ENCODE peak calls at places on chromosomes 2 and 18, in ten cellular contexts. T is ELR, H is T follicular helper cell, Y is EH, D is T-helper 22 cell, X is RPMI8226, P is anterior cingulate cortex, M is GM23248, K is NCI-H82, V is posterior cingulate gyrus. W is an unnamed sample.
A peak's percentile ranks its signal among the peaks of the same experiment; 100 is the strongest.

GRCh38 chr2:45302011-45302325 is 292.7 kb upstream of the SIX2 start:
- DNase-seq in H (no peak), Y (no peak), P (no peak), M (no peak), K (no peak), V (no peak), X (no peak), T (no peak), D (no peak), W (no peak)

GRCh38 chr2:203018181-203018580 is 3.5 kb downstream of the NBEAL1 start:
- DNase-seq in Y (peak; percentile 25), P (no peak), T (peak; percentile 27), K (no peak), M (peak; percentile 41), D (no peak), V (no peak), X (no peak), H (no peak), W (no peak)

GRCh38 chr2:2698182-2699116 is 367.4 kb upstream of the MYT1L start:
- DNase-seq in X (peak; percentile 63), V (no peak), H (no peak), Y (no peak), M (peak; percentile 9), D (no peak), K (peak; percentile 59), T (peak; percentile 1), P (no peak), W (no peak)

GRCh38 chr18:63883617-63884016 is 3.9 kb upstream of the SERPINB2 start:
- DNase-seq in T (peak; percentile 29), Y (no peak), M (peak; percentile 23), V (no peak), H (no peak), D (no peak), K (no peak), P (no peak), X (no peak), W (no peak)

GRCh38 chr2:203105996-203106395 is 91.3 kb downstream of the NBEAL1 start:
- DNase-seq in M (no peak), P (no peak), Y (no peak), D (no peak), T (no peak), H (no peak), V (no peak), K (no peak), X (no peak), W (no peak)

GRCh38 chr2:26979761-26980160 is 9.3 kb downstream of the MAPRE3 start:
- DNase-seq in H (no peak), D (no peak), T (no peak), X (no peak), Y (peak; percentile 20), V (no peak), K (no peak), M (peak; percentile 61), P (no peak), W (no peak)

GRCh38 chr2:27095745-27096651 is 9.4 kb downstream of the KHK start:
- DNase-seq in Y (peak; percentile 69), X (peak; percentile 48), M (peak; percentile 80), P (peak; percentile 55), K (peak; percentile 85), T (peak; percentile 65), D (no peak), V (peak; percentile 66), H (no peak), W (peak; percentile 76)

GRCh38 chr18:48889115-48889941 is 61.4 kb downstream of the SMAD7 start:
- DNase-seq in P (peak; percentile 70), T (no peak), H (no peak), D (no peak), Y (no peak), M (no peak), V (peak; percentile 46), X (no peak), K (peak; percentile 24), W (peak; percentile 82)

GRCh38 chr2:168550670-168551069 is 94.6 kb downstream of the CERS6 start:
- DNase-seq in M (no peak), H (no peak), X (no peak), T (no peak), K (no peak), P (no peak), Y (no peak), V (no peak), D (no peak), W (no peak)

GRCh38 chr2:56522605-56523089 is 338.9 kb downstream of the CCDC85A start:
- DNase-seq in K (no peak), M (peak; percentile 45), Y (peak; percentile 75), X (no peak), H (no peak), T (peak; percentile 57), P (no peak), V (no peak), D (no peak), W (no peak)

GRCh38 chr2:160747771-160748170 is 254.2 kb upstream of the RBMS1 start:
- DNase-seq in V (no peak), M (peak; percentile 90), K (no peak), P (no peak), T (peak; percentile 88), D (no peak), H (no peak), Y (peak; percentile 95), X (no peak), W (no peak)